ENCODE peak calls at places on chromosomes 11 and 22, in six cellular contexts. Z is NT2/D1; T is IMR-90; E is CD4-positive, CD25-positive, alpha-beta regulatory T cell; Q is psoas muscle; O is endodermal cell. C is an unnamed sample. For H3K36me3, the result is how much of the 10 kb centered on the place peaks cover.

GRCh38 chr11:62830904-62831519 is 839 bp downstream of the STX5 start:
- DNase-seq in Z (no peak), Q (no peak), O (no peak), T (no peak), E (no peak), C (peak)

GRCh38 chr11:18578975-18579598 is 9.4 kb downstream of the UEVLD start:
- DNase-seq in O (peak), Z (no peak), Q (no peak), T (no peak), E (peak), C (no peak)

GRCh38 chr22:39170825-39171622 is 18.5 kb upstream of the CBX7 start:
- DNase-seq in E (peak), Z (peak), O (peak), T (peak), Q (peak), C (peak)

GRCh38 chr11:12235945-12236743 is 125.8 kb downstream of the MICAL2 start:
- DNase-seq in T (peak), Q (no peak), O (no peak), Z (no peak), E (peak), C (no peak)

GRCh38 chr22:35399114-35399677 is 744 bp upstream of the MCM5 start:
- DNase-seq in Z (no peak), T (no peak), O (peak), E (no peak), Q (no peak), C (no peak)

GRCh38 chr22:37604875-37605274 is 3.8 kb upstream of the GGA1 start:
- DNase-seq in E (peak), T (no peak), Q (no peak), O (no peak), Z (no peak), C (no peak)

GRCh38 chr11:16820324-16821092 is 82.1 kb downstream of the C11orf58 start:
- DNase-seq in T (peak), E (peak), Z (peak), Q (peak), O (peak), C (peak)

GRCh38 chr11:14522801-14523200 is 2.6 kb upstream of the PSMA1 start:
- DNase-seq in T (no peak), Z (no peak), E (no peak), O (no peak), Q (no peak), C (no peak)

GRCh38 chr11:87300640-87301381 is 263.1 kb downstream of the TMEM135 start:
- DNase-seq in T (peak), Z (no peak), O (no peak), E (peak), Q (no peak), C (no peak)

GRCh38 chr22:30444632-30445437 is 19.3 kb downstream of the MTFP1 start:
- DNase-seq in Q (no peak), Z (peak), T (peak), O (peak), E (peak), C (peak)

GRCh38 chr22:38792833-38793232 is 1.1 kb downstream of the DNAL4 start:
- DNase-seq in E (no peak), Q (no peak), T (peak), O (no peak), Z (no peak), C (no peak)

GRCh38 chr22:43263645-43264514 is 76.9 kb upstream of the TTLL12 start:
- DNase-seq in Z (no peak), O (no peak), T (peak), Q (peak), E (peak), C (peak)

GRCh38 chr11:45652781-45653180 is 12.6 kb downstream of the CHST1 start:
- DNase-seq in T (peak), Z (no peak), E (no peak), Q (no peak), O (no peak), C (no peak)

GRCh38 chr22:23150762-23151161 is 5.5 kb downstream of the RAB36 start:
- DNase-seq in Z (no peak), Q (no peak), O (no peak), T (no peak), E (no peak), C (no peak)

GRCh38 chr11:111128471-111128870 is 117.1 kb upstream of the POU2AF2 start:
- DNase-seq in Q (no peak), T (no peak), Z (no peak), O (no peak), E (no peak), C (no peak)

GRCh38 chr11:134792044-134792443 is 380.0 kb upstream of the B3GAT1 start:
- DNase-seq in E (no peak), Q (no peak), O (no peak), Z (no peak), T (peak), C (no peak)

GRCh38 chr22:49903322-49904039 is 14.8 kb downstream of the ALG12 start:
- DNase-seq in O (peak), T (no peak), Z (no peak), E (no peak), Q (no peak), C (peak)

GRCh38 chr11:37788141-37788877 is 1190.3 kb upstream of the RAG2 start:
- DNase-seq in O (no peak), Q (no peak), Z (no peak), T (peak), E (no peak), C (no peak)

GRCh38 chr11:117457031-117457785 is 129.6 kb downstream of the CEP164 start:
- DNase-seq in Q (no peak), O (peak), E (no peak), T (no peak), Z (no peak), C (peak)

GRCh38 chr11:117424781-117425180 is 97.1 kb downstream of the CEP164 start:
- DNase-seq in Z (no peak), Q (no peak), T (no peak), E (no peak), O (peak), C (peak)

GRCh38 chr11:95729462-95729861 is 60.1 kb downstream of the FAM76B start:
- DNase-seq in E (no peak), T (no peak), O (no peak), Q (no peak), Z (no peak), C (no peak)

GRCh38 chr11:95725169-95725568 is 64.4 kb downstream of the FAM76B start:
- DNase-seq in O (no peak), Q (no peak), E (no peak), Z (no peak), T (no peak), C (no peak)

GRCh38 chr11:95728790-95729189 is 60.8 kb downstream of the FAM76B start:
- DNase-seq in E (no peak), Q (no peak), O (no peak), T (no peak), Z (no peak), C (no peak)

GRCh38 chr11:95723353-95723942 is 66.1 kb downstream of the FAM76B start:
- DNase-seq in Q (no peak), E (no peak), O (no peak), Z (no peak), T (no peak), C (no peak)

GRCh38 chr11:95727630-95728029 is 62.0 kb downstream of the FAM76B start:
- DNase-seq in Z (no peak), Q (no peak), E (no peak), O (no peak), T (no peak), C (no peak)
- H3K4me3 ChIP-seq in Z (no peak), Q (no peak), E (no peak), O (no peak), T (no peak), C (no peak)

GRCh38 chr11:72702842-72703241 is 28.6 kb upstream of the PDE2A start:
- DNase-seq in Z (no peak), Q (no peak), E (no peak), O (no peak), T (no peak), C (no peak)
- H3K36me3 ChIP-seq in Z (under half), Q (under half), E (half or more), O (under half), T (half or more), C (under half)

GRCh38 chr11:70620510-70621184 is 222.3 kb downstream of the CTTN start:
- DNase-seq in T (no peak), E (no peak), O (no peak), Q (no peak), Z (no peak), C (no peak)
- H3K4me3 ChIP-seq in T (no peak), E (no peak), O (no peak), Q (no peak), Z (no peak), C (no peak)

GRCh38 chr22:45534339-45535192 is 31.9 kb downstream of the FBLN1 start:
- DNase-seq in E (no peak), T (peak), Z (no peak), O (no peak), Q (no peak), C (no peak)
- H3K36me3 ChIP-seq in E (under half), T (half or more), Z (half or more), O (half or more), Q (under half), C (under half)

GRCh38 chr11:394034-394857 is at the start of gene PKP3:
- DNase-seq in Q (peak), T (peak), E (no peak), Z (no peak), O (peak), C (no peak)

GRCh38 chr11:394858-395655 is 1.0 kb downstream of the PKP3 start:
- DNase-seq in Z (no peak), O (no peak), E (no peak), Q (no peak), T (no peak), C (no peak)

GRCh38 chr11:395866-396265 is 1.9 kb downstream of the PKP3 start:
- DNase-seq in Z (no peak), T (no peak), E (no peak), O (no peak), Q (no peak), C (no peak)

GRCh38 chr11:396948-397548 is 3.0 kb downstream of the PKP3 start:
- DNase-seq in O (no peak), T (peak), Q (peak), E (peak), Z (no peak), C (peak)

DNA sequence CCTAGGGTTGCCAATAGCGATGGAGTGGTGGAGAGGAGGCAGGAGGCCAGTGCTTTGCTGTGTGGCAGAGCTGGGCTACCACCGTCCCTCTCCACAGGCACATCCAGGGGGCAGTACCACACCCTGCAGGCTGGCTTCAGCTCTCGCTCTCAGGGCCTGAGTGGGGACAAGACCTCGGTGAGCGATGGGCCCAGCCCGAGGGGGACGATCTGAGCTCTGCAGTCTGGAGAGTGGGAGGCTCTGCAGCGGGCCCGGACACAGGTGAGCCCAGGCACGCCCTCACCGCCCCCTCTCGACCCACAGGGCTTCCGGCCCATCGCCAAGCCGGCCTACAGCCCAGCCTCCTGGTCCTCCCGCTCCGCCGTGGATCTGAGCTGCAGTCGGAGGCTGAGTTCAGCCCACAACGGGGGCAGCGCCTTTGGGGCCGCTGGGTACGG is 2.5 kb downstream of the PKP3 start:
- DNase-seq in Z (no peak), Q (no peak), T (no peak), O (no peak), E (peak), C (no peak)
- H3K4me3 ChIP-seq in Z (no peak), Q (peak), T (no peak), O (no peak), E (no peak), C (no peak)

GRCh38 chr11:125609545-125609944 is 15.4 kb upstream of the CHEK1 start:
- DNase-seq in Q (no peak), E (no peak), Z (no peak), T (no peak), O (no peak), C (no peak)
- H3K36me3 ChIP-seq in Q (under half), E (half or more), Z (half or more), T (half or more), O (half or more), C (half or more)

DNA sequence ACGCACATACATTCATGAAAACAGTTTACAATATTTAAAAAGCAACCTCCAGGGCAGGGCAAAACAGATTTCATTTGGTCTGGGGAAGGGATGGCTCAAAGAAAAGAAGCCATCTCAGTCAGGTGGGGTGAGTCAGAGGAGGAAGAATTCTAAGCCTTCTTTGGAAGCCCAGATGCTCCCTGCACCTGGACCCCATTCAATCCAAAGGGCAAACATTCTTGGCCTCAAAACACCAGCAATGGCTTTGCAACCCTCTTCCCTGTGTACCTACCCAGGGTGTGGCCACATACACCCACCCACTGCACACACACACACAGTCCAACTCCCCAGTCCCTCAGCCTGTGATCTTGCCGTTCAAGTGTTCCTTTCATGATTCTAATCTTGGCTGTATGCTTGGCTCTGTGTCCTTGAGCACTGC is 2.0 kb downstream of the KCNE3 start:
- DNase-seq in T (no peak), Z (no peak), O (no peak), E (no peak), Q (no peak), C (no peak)
- H3K4me3 ChIP-seq in T (no peak), Z (no peak), O (no peak), E (no peak), Q (no peak), C (no peak)